ENCODE peak calls at places on chromosomes 13 and 19, in nine cellular contexts. One of them, this sample, is unnamed.
A peak's percentile ranks its signal among the peaks of the same experiment; 100 is the strongest.

GRCh38 chr13:43196171-43196611 is 172.8 kb downstream of the DNAJC15 start:
- DNase-seq in ecto neural progenitor cell: no peak
- DNase-seq in body of pancreas: no peak
- DNase-seq in Right ventricle myocardium superior: peak; percentile 61
- DNase-seq in renal cortical epithelial cell: no peak
- DNase-seq in HuH-7: no peak
- DNase-seq in ELR: no peak
- DNase-seq in head of caudate nucleus: no peak
- DNase-seq in tibial nerve: no peak
- DNase-seq in this sample: no peak

GRCh38 chr19:12669272-12670158 is 2.9 kb downstream of the WDR83 start:
- DNase-seq in tibial nerve: peak; percentile 78
- DNase-seq in head of caudate nucleus: peak; percentile 77
- DNase-seq in HuH-7: peak; percentile 72
- DNase-seq in Right ventricle myocardium superior: peak; percentile 88
- DNase-seq in ELR: peak; percentile 90
- DNase-seq in ecto neural progenitor cell: peak; percentile 82
- DNase-seq in body of pancreas: peak; percentile 83
- DNase-seq in renal cortical epithelial cell: peak; percentile 73
- DNase-seq in this sample: peak; percentile 62

GRCh38 chr13:46160474-46161066 is 21.4 kb downstream of the LCP1 start:
- DNase-seq in head of caudate nucleus: no peak
- DNase-seq in body of pancreas: peak; percentile 24
- DNase-seq in tibial nerve: no peak
- DNase-seq in ELR: peak; percentile 65
- DNase-seq in HuH-7: peak; percentile 76
- DNase-seq in Right ventricle myocardium superior: no peak
- DNase-seq in ecto neural progenitor cell: no peak
- DNase-seq in renal cortical epithelial cell: peak; percentile 55
- DNase-seq in this sample: peak; percentile 56

GRCh38 chr19:19142347-19142746 is 4.1 kb upstream of the TMEM161A start:
- DNase-seq in body of pancreas: no peak
- DNase-seq in ELR: no peak
- DNase-seq in tibial nerve: no peak
- DNase-seq in renal cortical epithelial cell: no peak
- DNase-seq in head of caudate nucleus: no peak
- DNase-seq in ecto neural progenitor cell: no peak
- DNase-seq in Right ventricle myocardium superior: no peak
- DNase-seq in HuH-7: no peak
- DNase-seq in this sample: no peak

GRCh38 chr19:34808566-34808965 is 35.6 kb upstream of the ZNF599 start:
- DNase-seq in ELR: peak; percentile 83
- DNase-seq in head of caudate nucleus: no peak
- DNase-seq in ecto neural progenitor cell: no peak
- DNase-seq in renal cortical epithelial cell: peak; percentile 41
- DNase-seq in Right ventricle myocardium superior: no peak
- DNase-seq in HuH-7: no peak
- DNase-seq in body of pancreas: no peak
- DNase-seq in tibial nerve: no peak
- DNase-seq in this sample: peak; percentile 88

GRCh38 chr19:5907216-5907615 is 2.5 kb downstream of the VMAC start:
- DNase-seq in HuH-7: no peak
- DNase-seq in ecto neural progenitor cell: no peak
- DNase-seq in renal cortical epithelial cell: no peak
- DNase-seq in Right ventricle myocardium superior: no peak
- DNase-seq in body of pancreas: no peak
- DNase-seq in ELR: no peak
- DNase-seq in tibial nerve: no peak
- DNase-seq in head of caudate nucleus: no peak
- DNase-seq in this sample: no peak

GRCh38 chr19:43594710-43595604 is 977 bp downstream of the IRGQ start:
- DNase-seq in HuH-7: peak; percentile 78
- DNase-seq in tibial nerve: no peak
- DNase-seq in body of pancreas: peak; percentile 52
- DNase-seq in ELR: peak; percentile 71
- DNase-seq in Right ventricle myocardium superior: peak; percentile 67
- DNase-seq in ecto neural progenitor cell: peak; percentile 83
- DNase-seq in head of caudate nucleus: peak; percentile 53
- DNase-seq in renal cortical epithelial cell: peak; percentile 48
- DNase-seq in this sample: peak; percentile 48

GRCh38 chr13:40503966-40504591 is 162.4 kb downstream of the FOXO1 start:
- DNase-seq in head of caudate nucleus: no peak
- DNase-seq in tibial nerve: no peak
- DNase-seq in body of pancreas: no peak
- DNase-seq in Right ventricle myocardium superior: no peak
- DNase-seq in ecto neural progenitor cell: no peak
- DNase-seq in HuH-7: no peak
- DNase-seq in renal cortical epithelial cell: peak; percentile 95
- DNase-seq in ELR: peak; percentile 41
- DNase-seq in this sample: peak; percentile 96

GRCh38 chr13:54449922-54450321 is 1421.3 kb downstream of the OLFM4 start:
- DNase-seq in Right ventricle myocardium superior: no peak
- DNase-seq in ecto neural progenitor cell: no peak
- DNase-seq in body of pancreas: no peak
- DNase-seq in tibial nerve: no peak
- DNase-seq in ELR: no peak
- DNase-seq in HuH-7: peak; percentile 20
- DNase-seq in head of caudate nucleus: no peak
- DNase-seq in renal cortical epithelial cell: no peak
- DNase-seq in this sample: peak; percentile 4

GRCh38 chr19:46144756-46145155 is 3.3 kb upstream of the IGFL2 start:
- DNase-seq in ecto neural progenitor cell: no peak
- DNase-seq in renal cortical epithelial cell: no peak
- DNase-seq in body of pancreas: no peak
- DNase-seq in ELR: no peak
- DNase-seq in head of caudate nucleus: no peak
- DNase-seq in tibial nerve: no peak
- DNase-seq in HuH-7: no peak
- DNase-seq in Right ventricle myocardium superior: no peak
- DNase-seq in this sample: peak; percentile 13

GRCh38 chr19:18700501-18701249 is 17.2 kb downstream of the CRTC1 start:
- DNase-seq in Right ventricle myocardium superior: peak; percentile 91
- DNase-seq in HuH-7: no peak
- DNase-seq in renal cortical epithelial cell: peak; percentile 44
- DNase-seq in head of caudate nucleus: peak; percentile 53
- DNase-seq in ELR: peak; percentile 62
- DNase-seq in tibial nerve: peak; percentile 60
- DNase-seq in ecto neural progenitor cell: peak; percentile 83
- DNase-seq in body of pancreas: peak; percentile 94
- DNase-seq in this sample: peak; percentile 13

GRCh38 chr13:41467546-41467945 is 10.2 kb downstream of the RGCC start:
- DNase-seq in tibial nerve: no peak
- DNase-seq in ecto neural progenitor cell: no peak
- DNase-seq in Right ventricle myocardium superior: no peak
- DNase-seq in HuH-7: no peak
- DNase-seq in renal cortical epithelial cell: no peak
- DNase-seq in head of caudate nucleus: no peak
- DNase-seq in body of pancreas: no peak
- DNase-seq in ELR: no peak
- DNase-seq in this sample: no peak

GRCh38 chr19:42634409-42635232 is 39.9 kb upstream of the CEACAM8 start:
- DNase-seq in ecto neural progenitor cell: no peak
- DNase-seq in ELR: peak; percentile 60
- DNase-seq in head of caudate nucleus: no peak
- DNase-seq in tibial nerve: peak; percentile 22
- DNase-seq in renal cortical epithelial cell: no peak
- DNase-seq in Right ventricle myocardium superior: no peak
- DNase-seq in body of pancreas: peak; percentile 57
- DNase-seq in HuH-7: peak; percentile 56
- DNase-seq in this sample: peak; percentile 29

GRCh38 chr13:75637101-75637774 is 1.1 kb downstream of the LMO7 start:
- DNase-seq in body of pancreas: no peak
- DNase-seq in Right ventricle myocardium superior: no peak
- DNase-seq in renal cortical epithelial cell: no peak
- DNase-seq in head of caudate nucleus: no peak
- DNase-seq in ecto neural progenitor cell: no peak
- DNase-seq in tibial nerve: no peak
- DNase-seq in HuH-7: no peak
- DNase-seq in ELR: peak; percentile 45
- DNase-seq in this sample: no peak

This sample was measured in bronchial epithelial cell.